ENCODE peak calls at places on chromosomes 6 and 20, in nine cellular contexts. A is upper lobe of right lung; V is stimulated activated CD8-positive, alpha-beta memory T cell treated with anti-CD3 and anti-CD28 coated beads, Interleukin-2, amount 100 ng/mL, for 48 hours; U is GM13977; L is ovary; K is fibroblast of mammary gland; I is spleen; J is mesothelial cell of epicardium; D is naive B cell. T is an unnamed sample.

GRCh38 chr20:38043512-38044300 is 10.2 kb downstream of the RPRD1B start:
- DNase-seq in D (no peak), V (no peak), A (no peak), I (no peak), L (no peak), K (peak), U (no peak), J (no peak), T (peak)

GRCh38 chr6:90044182-90044832 is 150.0 kb downstream of the GJA10 start:
- DNase-seq in K (no peak), J (no peak), I (no peak), L (no peak), D (no peak), U (no peak), V (no peak), A (no peak), T (no peak)

GRCh38 chr6:73739097-73739496 is 43.1 kb downstream of the CD109 start:
- DNase-seq in L (no peak), K (peak), U (peak), A (no peak), I (no peak), J (no peak), D (peak), V (no peak), T (peak)

GRCh38 chr6:4906293-4906941 is 97.4 kb downstream of the RPP40 start:
- DNase-seq in K (no peak), U (no peak), V (no peak), D (no peak), I (no peak), A (no peak), L (no peak), J (no peak), T (no peak)

GRCh38 chr6:167700199-167700598 is 126.5 kb upstream of the AFDN start:
- DNase-seq in D (no peak), L (no peak), U (no peak), V (no peak), A (peak), J (no peak), I (peak), K (no peak), T (no peak)

GRCh38 chr20:50064640-50065615 is 48.0 kb downstream of the UBE2V1 start:
- DNase-seq in V (no peak), K (no peak), J (no peak), A (no peak), D (no peak), L (no peak), I (no peak), U (no peak), T (no peak)

GRCh38 chr6:118791499-118791898 is 102.5 kb upstream of the ASF1A start:
- DNase-seq in V (no peak), I (no peak), K (no peak), J (no peak), D (no peak), A (no peak), L (no peak), U (no peak), T (no peak)

GRCh38 chr6:26260110-26260637 is 104.8 kb upstream of the BTN3A2 start:
- DNase-seq in J (no peak), K (no peak), A (no peak), D (no peak), U (no peak), I (no peak), L (no peak), V (no peak), T (no peak)

GRCh38 chr6:115706324-115706723 is 354.4 kb downstream of the FRK start:
- DNase-seq in J (no peak), I (no peak), A (no peak), L (no peak), V (no peak), U (no peak), K (no peak), D (no peak), T (no peak)

GRCh38 chr20:15399781-15400180 is 1062.4 kb upstream of the FLRT3 start:
- DNase-seq in A (no peak), L (no peak), V (no peak), U (no peak), J (no peak), D (no peak), I (no peak), K (no peak), T (no peak)

GRCh38 chr6:44126320-44127149 is 717 bp downstream of the MRPL14 start:
- DNase-seq in U (peak), L (no peak), K (peak), V (peak), A (peak), J (no peak), I (peak), D (peak), T (peak)

GRCh38 chr6:6751615-6752014 is 163.1 kb downstream of the LY86 start:
- DNase-seq in U (no peak), V (no peak), K (peak), A (peak), L (no peak), D (no peak), I (no peak), J (no peak), T (no peak)

GRCh38 chr6:140360651-140361050 is 986.2 kb upstream of the CITED2 start:
- DNase-seq in K (no peak), L (no peak), I (no peak), D (no peak), V (no peak), J (no peak), A (no peak), U (no peak), T (peak)

GRCh38 chr6:169328112-169328801 is 74.6 kb upstream of the THBS2 start:
- DNase-seq in V (no peak), U (no peak), A (no peak), J (no peak), K (peak), I (no peak), D (no peak), L (no peak), T (peak)

GRCh38 chr6:109372070-109372585 is 10.1 kb downstream of the CD164 start:
- DNase-seq in L (no peak), K (peak), D (no peak), V (no peak), A (no peak), I (no peak), U (no peak), J (no peak), T (peak)

GRCh38 chr6:44630125-44631028 is 242.9 kb downstream of the CDC5L start:
- DNase-seq in A (no peak), V (no peak), K (peak), J (no peak), I (no peak), U (peak), L (no peak), D (no peak), T (peak)